ENCODE peak calls at places on chromosomes 2 and 18, in six cellular contexts. L, M, J, F, T and E are unnamed samples.
A peak's percentile ranks its signal among the peaks of the same experiment; 100 is the strongest.

GRCh38 chr2:3605013-3605961 is 10.4 kb downstream of the COLEC11 start:
- DNase-seq in L (peak; percentile 88), M (no peak), J (no peak), F (no peak), T (no peak), E (no peak)

GRCh38 chr18:55506074-55506473 is 81.9 kb downstream of the TCF4 start:
- DNase-seq in L (no peak), M (no peak), J (no peak), F (no peak), T (no peak), E (no peak)

GRCh38 chr2:182064024-182064880 is 78.6 kb downstream of the PPP1R1C start:
- DNase-seq in L (peak; percentile 49), M (peak; percentile 27), J (no peak), F (no peak), T (no peak), E (no peak)

GRCh38 chr2:177906041-177906718 is 166.4 kb downstream of the PDE11A start:
- DNase-seq in L (peak; percentile 70), M (peak; percentile 47), J (peak; percentile 67), F (peak; percentile 76), T (peak; percentile 42), E (no peak)

GRCh38 chr18:63098014-63098981 is 221.3 kb downstream of the BCL2 start:
- DNase-seq in L (no peak), M (no peak), J (no peak), F (no peak), T (no peak), E (no peak)

GRCh38 chr2:205865794-205866490 is 183.6 kb downstream of the NRP2 start:
- DNase-seq in L (no peak), M (no peak), J (no peak), F (no peak), T (no peak), E (no peak)

GRCh38 chr18:25351280-25351772 is 640 bp downstream of the ZNF521 start:
- DNase-seq in L (no peak), M (peak; percentile 1), J (no peak), F (peak; percentile 55), T (no peak), E (no peak)

GRCh38 chr18:76565238-76566173 is 70.5 kb upstream of the ZNF516 start:
- DNase-seq in L (peak; percentile 79), M (peak; percentile 96), J (peak; percentile 94), F (peak; percentile 85), T (no peak), E (peak; percentile 91)

GRCh38 chr2:227411320-227411989 is 23.7 kb upstream of the SCYGR1 start:
- DNase-seq in L (no peak), M (peak; percentile 39), J (peak; percentile 51), F (no peak), T (no peak), E (no peak)

DNA sequence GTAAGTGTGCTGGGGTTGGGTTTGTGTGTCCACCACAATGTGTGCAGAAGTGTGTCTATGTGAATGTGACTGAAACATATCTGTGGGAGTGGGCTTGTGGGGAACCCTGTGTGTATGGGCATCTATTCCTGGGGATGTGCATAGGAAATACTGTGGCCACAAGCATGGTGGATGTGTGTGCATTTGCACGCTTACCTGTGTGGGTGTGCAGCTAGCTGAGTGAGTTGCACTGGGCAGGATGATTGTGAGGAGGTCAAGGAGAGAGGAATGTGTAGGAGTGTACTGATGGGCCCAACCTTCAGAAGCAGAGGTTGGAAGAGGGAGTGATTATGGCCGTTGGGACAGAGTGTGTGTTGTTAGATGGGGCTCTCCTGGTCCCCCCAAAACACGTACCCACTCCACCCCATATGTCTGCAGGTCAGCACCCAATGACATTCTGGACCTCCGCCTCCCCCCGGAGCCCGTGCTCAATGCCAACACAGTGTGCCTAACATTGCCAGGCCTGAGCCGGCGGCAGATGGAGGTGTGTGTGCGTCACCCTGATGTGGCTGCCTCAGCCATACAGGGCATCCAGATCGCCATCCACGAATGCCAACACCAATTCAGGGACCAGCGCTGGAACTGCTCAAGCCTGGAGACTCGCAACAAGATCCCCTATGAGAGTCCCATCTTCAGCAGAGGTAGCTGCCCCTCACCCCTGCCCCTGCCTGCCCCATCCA is 1.3 kb downstream of the WNT10A start:
- DNase-seq in L (peak; percentile 46), M (no peak), J (no peak), F (no peak), T (no peak), E (no peak)
- H3K4me3 ChIP-seq in L (no peak overlapping the region), M (no peak overlapping the region), J (no peak overlapping the region), F (no peak overlapping the region), T (no peak overlapping the region), E (no peak overlapping the region)

DNA sequence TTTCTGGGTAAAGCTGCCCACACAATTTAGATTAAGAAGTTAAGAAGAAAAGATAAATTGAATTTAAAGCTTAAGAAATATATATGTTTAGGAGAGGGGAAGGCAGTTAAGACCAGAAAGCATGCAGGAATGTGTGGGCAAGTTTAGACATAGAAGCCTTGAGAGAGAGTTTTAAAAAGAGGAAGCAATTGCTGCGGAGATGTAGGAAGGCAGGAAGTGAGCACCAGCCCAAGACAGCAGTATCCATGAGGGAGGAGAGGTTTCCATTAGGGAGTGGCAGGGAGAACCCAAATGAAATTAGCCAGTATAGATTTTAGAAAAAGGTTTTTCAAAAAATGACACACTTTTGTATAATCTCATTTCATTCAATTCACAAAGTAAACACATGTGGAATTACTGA is 24.3 kb downstream of the DSC2 start:
- DNase-seq in L (no peak), M (no peak), J (no peak), F (no peak), T (no peak), E (no peak)
- H3K36me3 ChIP-seq in L (no peaks in the 10 kb centered on the region), M (no peaks in the 10 kb centered on the region), J (peaks cover 55% of the 10 kb centered on the region), F (peaks cover 4% of the 10 kb centered on the region), T (no peaks in the 10 kb centered on the region), E (no peaks in the 10 kb centered on the region)

GRCh38 chr2:20674309-20674965 is 7.5 kb downstream of the GDF7 start:
- DNase-seq in L (no peak), M (no peak), J (no peak), F (no peak), T (no peak), E (no peak)

GRCh38 chr2:20674974-20675679 is 8.2 kb downstream of the GDF7 start:
- DNase-seq in L (peak; percentile 71), M (peak; percentile 87), J (peak; percentile 90), F (no peak), T (no peak), E (peak; percentile 44)

GRCh38 chr2:20675701-20676352 is 8.9 kb downstream of the GDF7 start:
- DNase-seq in L (no peak), M (no peak), J (no peak), F (peak; percentile 51), T (no peak), E (no peak)

GRCh38 chr2:20677301-20678176 is 10.6 kb downstream of the GDF7 start:
- DNase-seq in L (no peak), M (no peak), J (no peak), F (peak; percentile 35), T (peak; percentile 12), E (no peak)

GRCh38 chr2:20676353-20677215 is 9.6 kb downstream of the GDF7 start:
- DNase-seq in L (no peak), M (no peak), J (no peak), F (no peak), T (no peak), E (no peak)
- TF ChIP-seq CTCF in L (no peak), M (no peak), J (no peak), F (peak; percentile 24), T (no peak), E (no peak)

DNA sequence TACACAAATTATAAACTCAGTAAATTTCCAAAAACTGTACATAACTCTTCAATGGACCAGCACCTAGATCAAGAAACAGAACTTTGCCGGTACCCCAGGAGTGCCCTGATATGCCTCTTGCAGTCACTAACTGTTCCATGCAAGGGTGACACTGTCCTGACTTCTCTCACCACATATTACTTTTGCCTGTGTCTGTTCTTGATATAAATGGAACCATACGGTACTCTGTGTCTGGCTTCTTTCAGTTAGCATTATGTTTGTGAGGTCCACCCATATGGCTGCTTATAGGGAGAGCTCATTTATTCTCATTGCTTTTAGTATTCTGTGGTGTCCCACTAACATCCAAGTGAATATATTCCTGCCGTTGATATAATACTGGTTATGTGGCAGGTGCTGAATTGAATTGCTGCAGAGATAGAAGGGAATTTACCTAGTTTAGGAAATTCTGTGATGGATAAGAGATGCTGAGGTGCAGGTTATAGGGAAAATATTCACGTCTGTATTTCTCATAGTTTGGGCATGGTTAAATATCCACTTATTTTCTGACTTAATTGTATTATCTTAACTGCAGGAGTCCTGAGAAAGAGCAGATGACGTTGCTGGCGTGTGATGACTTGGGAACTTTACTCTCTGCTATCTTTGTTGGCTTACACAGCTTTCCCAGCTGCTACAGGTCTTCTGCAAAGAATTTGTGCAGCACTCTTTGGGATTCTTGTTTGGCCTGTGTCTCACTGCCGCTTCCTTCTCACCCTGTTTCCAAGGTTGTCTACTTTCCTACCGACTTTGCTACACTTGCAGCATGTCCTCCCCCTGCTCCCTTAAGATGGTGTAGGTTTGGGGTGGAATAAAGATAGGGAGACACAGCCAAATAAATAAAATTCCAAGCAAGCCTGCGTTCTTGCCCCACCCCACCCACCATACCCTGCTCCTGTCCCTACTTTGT is 107.9 kb downstream of the MAP4K4 start:
- DNase-seq in L (no peak), M (peak; percentile 83), J (peak; percentile 85), F (no peak), T (no peak), E (no peak)
- H3K4me3 ChIP-seq in L (no peak overlapping the region), M (no peak overlapping the region), J (no peak overlapping the region), F (no peak overlapping the region), T (no peak overlapping the region), E (no peak overlapping the region)

DNA sequence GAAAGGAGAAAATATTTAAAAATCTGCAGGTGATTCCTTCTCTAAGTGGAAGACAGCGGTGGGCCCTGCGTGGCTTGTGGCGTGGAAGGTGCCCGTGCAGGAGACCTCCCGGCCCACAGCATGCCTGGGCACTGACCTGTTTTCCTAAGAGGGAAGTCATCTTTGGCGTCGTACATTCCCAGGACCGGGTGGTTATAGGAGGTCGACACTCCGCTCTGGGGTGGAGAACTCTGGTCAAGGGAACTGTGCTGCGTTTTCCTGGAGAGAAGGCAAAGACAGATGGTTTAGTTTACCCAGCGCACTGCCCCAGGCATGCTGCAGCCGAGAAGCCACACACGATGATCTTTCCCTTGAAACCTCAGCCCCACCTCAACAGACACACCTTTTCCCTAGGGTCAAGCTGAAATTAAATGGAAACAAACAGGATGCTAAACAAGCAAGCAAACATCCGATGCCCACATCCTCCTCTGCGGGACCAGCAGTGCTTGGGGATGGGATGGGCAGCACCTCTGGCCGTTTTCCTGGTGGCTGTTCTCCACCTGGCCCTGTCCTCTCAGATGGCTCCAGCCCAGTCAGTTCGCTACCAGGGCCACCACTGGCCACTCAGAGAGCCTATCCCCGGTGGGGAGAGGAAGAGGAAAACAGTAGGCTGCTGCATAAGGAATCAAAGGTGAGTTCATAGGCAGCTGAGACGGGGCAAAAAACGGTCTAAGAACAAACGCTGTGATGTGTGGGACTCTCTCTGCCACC is 244.1 kb downstream of the HDAC4 start:
- DNase-seq in L (peak; percentile 50), M (no peak), J (no peak), F (no peak), T (no peak), E (no peak)
- H3K36me3 ChIP-seq in L (peaks cover 4% of the 10 kb centered on the region), M (peaks cover 59% of the 10 kb centered on the region), J (no peaks in the 10 kb centered on the region), F (no peaks in the 10 kb centered on the region), T (no peaks in the 10 kb centered on the region), E (peaks cover 4% of the 10 kb centered on the region)